ENCODE peak calls at places on chromosomes 6 and 20, in eight cellular contexts. One of them, this sample, is unnamed.

GRCh38 chr6:79710127-79710526 is 79.0 kb downstream of the SH3BGRL2 start:
- DNase-seq in nephron progenitor cell: no peak
- DNase-seq in left ventricle myocardium superior: no peak
- DNase-seq in activated naive CD4-positive, alpha-beta T cell treated with anti-CD3 and anti-CD28 coated beads for 36 hours: no peak
- DNase-seq in T-cell: no peak
- DNase-seq in CD8-positive, alpha-beta T cell: no peak
- DNase-seq in activated naive CD8-positive, alpha-beta T cell treated with anti-CD3 and anti-CD28 coated beads for 36 hours: no peak
- DNase-seq in EL: no peak
- DNase-seq in this sample: peak

GRCh38 chr20:7859371-7859802 is 80.9 kb downstream of the HAO1 start:
- DNase-seq in nephron progenitor cell: peak
- DNase-seq in left ventricle myocardium superior: no peak
- DNase-seq in activated naive CD4-positive, alpha-beta T cell treated with anti-CD3 and anti-CD28 coated beads for 36 hours: peak
- DNase-seq in T-cell: no peak
- DNase-seq in CD8-positive, alpha-beta T cell: no peak
- DNase-seq in activated naive CD8-positive, alpha-beta T cell treated with anti-CD3 and anti-CD28 coated beads for 36 hours: no peak
- DNase-seq in EL: peak
- DNase-seq in this sample: peak

GRCh38 chr20:37524859-37525708 is 2.6 kb downstream of the BLCAP start:
- DNase-seq in nephron progenitor cell: no peak
- DNase-seq in left ventricle myocardium superior: no peak
- DNase-seq in activated naive CD4-positive, alpha-beta T cell treated with anti-CD3 and anti-CD28 coated beads for 36 hours: peak
- DNase-seq in T-cell: no peak
- DNase-seq in CD8-positive, alpha-beta T cell: peak
- DNase-seq in activated naive CD8-positive, alpha-beta T cell treated with anti-CD3 and anti-CD28 coated beads for 36 hours: peak
- DNase-seq in EL: peak
- DNase-seq in this sample: no peak

GRCh38 chr6:34147906-34148701 is 2.2 kb upstream of the GRM4 start:
- DNase-seq in nephron progenitor cell: no peak
- DNase-seq in left ventricle myocardium superior: no peak
- DNase-seq in activated naive CD4-positive, alpha-beta T cell treated with anti-CD3 and anti-CD28 coated beads for 36 hours: no peak
- DNase-seq in T-cell: no peak
- DNase-seq in CD8-positive, alpha-beta T cell: no peak
- DNase-seq in activated naive CD8-positive, alpha-beta T cell treated with anti-CD3 and anti-CD28 coated beads for 36 hours: no peak
- DNase-seq in EL: no peak
- DNase-seq in this sample: no peak

GRCh38 chr6:56353860-56354259 is 106.5 kb upstream of the COL21A1 start:
- DNase-seq in nephron progenitor cell: no peak
- DNase-seq in left ventricle myocardium superior: no peak
- DNase-seq in activated naive CD4-positive, alpha-beta T cell treated with anti-CD3 and anti-CD28 coated beads for 36 hours: no peak
- DNase-seq in T-cell: no peak
- DNase-seq in CD8-positive, alpha-beta T cell: no peak
- DNase-seq in activated naive CD8-positive, alpha-beta T cell treated with anti-CD3 and anti-CD28 coated beads for 36 hours: no peak
- DNase-seq in EL: no peak
- DNase-seq in this sample: no peak

GRCh38 chr6:1701668-1702353 is 92.1 kb downstream of the FOXC1 start:
- DNase-seq in nephron progenitor cell: no peak
- DNase-seq in left ventricle myocardium superior: no peak
- DNase-seq in activated naive CD4-positive, alpha-beta T cell treated with anti-CD3 and anti-CD28 coated beads for 36 hours: no peak
- DNase-seq in T-cell: no peak
- DNase-seq in CD8-positive, alpha-beta T cell: no peak
- DNase-seq in activated naive CD8-positive, alpha-beta T cell treated with anti-CD3 and anti-CD28 coated beads for 36 hours: no peak
- DNase-seq in EL: peak
- DNase-seq in this sample: no peak

GRCh38 chr20:44208165-44208564 is 2.4 kb downstream of the OSER1 start:
- DNase-seq in nephron progenitor cell: no peak
- DNase-seq in left ventricle myocardium superior: no peak
- DNase-seq in activated naive CD4-positive, alpha-beta T cell treated with anti-CD3 and anti-CD28 coated beads for 36 hours: no peak
- DNase-seq in T-cell: no peak
- DNase-seq in CD8-positive, alpha-beta T cell: no peak
- DNase-seq in activated naive CD8-positive, alpha-beta T cell treated with anti-CD3 and anti-CD28 coated beads for 36 hours: no peak
- DNase-seq in EL: no peak
- DNase-seq in this sample: no peak

GRCh38 chr6:136594671-136595070 is 44.4 kb upstream of the MAP7 start:
- DNase-seq in nephron progenitor cell: no peak
- DNase-seq in left ventricle myocardium superior: no peak
- DNase-seq in activated naive CD4-positive, alpha-beta T cell treated with anti-CD3 and anti-CD28 coated beads for 36 hours: no peak
- DNase-seq in T-cell: no peak
- DNase-seq in CD8-positive, alpha-beta T cell: no peak
- DNase-seq in activated naive CD8-positive, alpha-beta T cell treated with anti-CD3 and anti-CD28 coated beads for 36 hours: no peak
- DNase-seq in EL: no peak
- DNase-seq in this sample: no peak

GRCh38 chr6:135334169-135334568 is 153.1 kb downstream of the MYB start:
- DNase-seq in nephron progenitor cell: no peak
- DNase-seq in left ventricle myocardium superior: no peak
- DNase-seq in activated naive CD4-positive, alpha-beta T cell treated with anti-CD3 and anti-CD28 coated beads for 36 hours: no peak
- DNase-seq in T-cell: no peak
- DNase-seq in CD8-positive, alpha-beta T cell: no peak
- DNase-seq in activated naive CD8-positive, alpha-beta T cell treated with anti-CD3 and anti-CD28 coated beads for 36 hours: no peak
- DNase-seq in EL: peak
- DNase-seq in this sample: no peak

GRCh38 chr6:2960935-2961334 is 10.4 kb downstream of the SERPINB6 start:
- DNase-seq in nephron progenitor cell: no peak
- DNase-seq in left ventricle myocardium superior: no peak
- DNase-seq in activated naive CD4-positive, alpha-beta T cell treated with anti-CD3 and anti-CD28 coated beads for 36 hours: no peak
- DNase-seq in T-cell: no peak
- DNase-seq in CD8-positive, alpha-beta T cell: no peak
- DNase-seq in activated naive CD8-positive, alpha-beta T cell treated with anti-CD3 and anti-CD28 coated beads for 36 hours: no peak
- DNase-seq in EL: no peak
- DNase-seq in this sample: no peak

GRCh38 chr20:607476-607875 is 2.6 kb downstream of the TCF15 start:
- DNase-seq in nephron progenitor cell: no peak
- DNase-seq in left ventricle myocardium superior: peak
- DNase-seq in activated naive CD4-positive, alpha-beta T cell treated with anti-CD3 and anti-CD28 coated beads for 36 hours: no peak
- DNase-seq in T-cell: no peak
- DNase-seq in CD8-positive, alpha-beta T cell: no peak
- DNase-seq in activated naive CD8-positive, alpha-beta T cell treated with anti-CD3 and anti-CD28 coated beads for 36 hours: no peak
- DNase-seq in EL: no peak
- DNase-seq in this sample: no peak

GRCh38 chr20:23362392-23363256 is 642 bp downstream of the GZF1 start:
- DNase-seq in nephron progenitor cell: no peak
- DNase-seq in left ventricle myocardium superior: peak
- DNase-seq in activated naive CD4-positive, alpha-beta T cell treated with anti-CD3 and anti-CD28 coated beads for 36 hours: peak
- DNase-seq in T-cell: no peak
- DNase-seq in CD8-positive, alpha-beta T cell: peak
- DNase-seq in activated naive CD8-positive, alpha-beta T cell treated with anti-CD3 and anti-CD28 coated beads for 36 hours: peak
- DNase-seq in EL: peak
- DNase-seq in this sample: peak

GRCh38 chr6:20559924-20560551 is 25.8 kb downstream of the CDKAL1 start:
- DNase-seq in nephron progenitor cell: no peak
- DNase-seq in left ventricle myocardium superior: no peak
- DNase-seq in activated naive CD4-positive, alpha-beta T cell treated with anti-CD3 and anti-CD28 coated beads for 36 hours: no peak
- DNase-seq in T-cell: no peak
- DNase-seq in CD8-positive, alpha-beta T cell: no peak
- DNase-seq in activated naive CD8-positive, alpha-beta T cell treated with anti-CD3 and anti-CD28 coated beads for 36 hours: no peak
- DNase-seq in EL: no peak
- DNase-seq in this sample: no peak

GRCh38 chr6:109303149-109303548 is 79.1 kb downstream of the CD164 start:
- DNase-seq in nephron progenitor cell: no peak
- DNase-seq in left ventricle myocardium superior: no peak
- DNase-seq in activated naive CD4-positive, alpha-beta T cell treated with anti-CD3 and anti-CD28 coated beads for 36 hours: no peak
- DNase-seq in T-cell: no peak
- DNase-seq in CD8-positive, alpha-beta T cell: no peak
- DNase-seq in activated naive CD8-positive, alpha-beta T cell treated with anti-CD3 and anti-CD28 coated beads for 36 hours: no peak
- DNase-seq in EL: no peak
- DNase-seq in this sample: peak

GRCh38 chr6:92826633-92827032 is 592.7 kb downstream of the EPHA7 start:
- DNase-seq in nephron progenitor cell: no peak
- DNase-seq in left ventricle myocardium superior: no peak
- DNase-seq in activated naive CD4-positive, alpha-beta T cell treated with anti-CD3 and anti-CD28 coated beads for 36 hours: no peak
- DNase-seq in T-cell: no peak
- DNase-seq in CD8-positive, alpha-beta T cell: no peak
- DNase-seq in activated naive CD8-positive, alpha-beta T cell treated with anti-CD3 and anti-CD28 coated beads for 36 hours: no peak
- DNase-seq in EL: no peak
- DNase-seq in this sample: no peak

GRCh38 chr6:36455486-36456027 is 12.8 kb downstream of the KCTD20 start:
- DNase-seq in nephron progenitor cell: no peak
- DNase-seq in left ventricle myocardium superior: no peak
- DNase-seq in activated naive CD4-positive, alpha-beta T cell treated with anti-CD3 and anti-CD28 coated beads for 36 hours: no peak
- DNase-seq in T-cell: no peak
- DNase-seq in CD8-positive, alpha-beta T cell: no peak
- DNase-seq in activated naive CD8-positive, alpha-beta T cell treated with anti-CD3 and anti-CD28 coated beads for 36 hours: no peak
- DNase-seq in EL: no peak
- DNase-seq in this sample: peak

GRCh38 chr20:57566399-57566798 is 5.5 kb downstream of the PCK1 start:
- DNase-seq in nephron progenitor cell: no peak
- DNase-seq in left ventricle myocardium superior: no peak
- DNase-seq in activated naive CD4-positive, alpha-beta T cell treated with anti-CD3 and anti-CD28 coated beads for 36 hours: no peak
- DNase-seq in T-cell: no peak
- DNase-seq in CD8-positive, alpha-beta T cell: no peak
- DNase-seq in activated naive CD8-positive, alpha-beta T cell treated with anti-CD3 and anti-CD28 coated beads for 36 hours: no peak
- DNase-seq in EL: no peak
- DNase-seq in this sample: no peak

GRCh38 chr20:1373614-1374013 is 19.2 kb downstream of the FKBP1A start:
- DNase-seq in nephron progenitor cell: no peak
- DNase-seq in left ventricle myocardium superior: no peak
- DNase-seq in activated naive CD4-positive, alpha-beta T cell treated with anti-CD3 and anti-CD28 coated beads for 36 hours: no peak
- DNase-seq in T-cell: no peak
- DNase-seq in CD8-positive, alpha-beta T cell: no peak
- DNase-seq in activated naive CD8-positive, alpha-beta T cell treated with anti-CD3 and anti-CD28 coated beads for 36 hours: no peak
- DNase-seq in EL: no peak
- DNase-seq in this sample: no peak

GRCh38 chr20:34715384-34715783 is 11.2 kb downstream of the TP53INP2 start:
- DNase-seq in nephron progenitor cell: no peak
- DNase-seq in left ventricle myocardium superior: no peak
- DNase-seq in activated naive CD4-positive, alpha-beta T cell treated with anti-CD3 and anti-CD28 coated beads for 36 hours: no peak
- DNase-seq in T-cell: no peak
- DNase-seq in CD8-positive, alpha-beta T cell: no peak
- DNase-seq in activated naive CD8-positive, alpha-beta T cell treated with anti-CD3 and anti-CD28 coated beads for 36 hours: no peak
- DNase-seq in EL: peak
- DNase-seq in this sample: no peak

GRCh38 chr20:32569380-32570305 is 15.5 kb downstream of the NOL4L start:
- DNase-seq in nephron progenitor cell: no peak
- DNase-seq in left ventricle myocardium superior: no peak
- DNase-seq in activated naive CD4-positive, alpha-beta T cell treated with anti-CD3 and anti-CD28 coated beads for 36 hours: no peak
- DNase-seq in T-cell: no peak
- DNase-seq in CD8-positive, alpha-beta T cell: no peak
- DNase-seq in activated naive CD8-positive, alpha-beta T cell treated with anti-CD3 and anti-CD28 coated beads for 36 hours: no peak
- DNase-seq in EL: no peak
- DNase-seq in this sample: no peak

GRCh38 chr20:24587384-24588046 is 118.1 kb downstream of the SYNDIG1 start:
- DNase-seq in nephron progenitor cell: no peak
- DNase-seq in left ventricle myocardium superior: no peak
- DNase-seq in activated naive CD4-positive, alpha-beta T cell treated with anti-CD3 and anti-CD28 coated beads for 36 hours: no peak
- DNase-seq in T-cell: no peak
- DNase-seq in CD8-positive, alpha-beta T cell: no peak
- DNase-seq in activated naive CD8-positive, alpha-beta T cell treated with anti-CD3 and anti-CD28 coated beads for 36 hours: no peak
- DNase-seq in EL: no peak
- DNase-seq in this sample: no peak

GRCh38 chr6:30612687-30613248 is 4.3 kb downstream of the PPP1R10 start:
- DNase-seq in nephron progenitor cell: peak
- DNase-seq in left ventricle myocardium superior: no peak
- DNase-seq in activated naive CD4-positive, alpha-beta T cell treated with anti-CD3 and anti-CD28 coated beads for 36 hours: no peak
- DNase-seq in T-cell: no peak
- DNase-seq in CD8-positive, alpha-beta T cell: no peak
- DNase-seq in activated naive CD8-positive, alpha-beta T cell treated with anti-CD3 and anti-CD28 coated beads for 36 hours: no peak
- DNase-seq in EL: peak
- DNase-seq in this sample: peak

GRCh38 chr20:23268792-23269354 is 81.7 kb upstream of the NXT1 start:
- DNase-seq in nephron progenitor cell: no peak
- DNase-seq in left ventricle myocardium superior: no peak
- DNase-seq in activated naive CD4-positive, alpha-beta T cell treated with anti-CD3 and anti-CD28 coated beads for 36 hours: no peak
- DNase-seq in T-cell: no peak
- DNase-seq in CD8-positive, alpha-beta T cell: no peak
- DNase-seq in activated naive CD8-positive, alpha-beta T cell treated with anti-CD3 and anti-CD28 coated beads for 36 hours: no peak
- DNase-seq in EL: no peak
- DNase-seq in this sample: no peak

GRCh38 chr6:134446228-134446848 is 128.4 kb upstream of the SGK1 start:
- DNase-seq in nephron progenitor cell: no peak
- DNase-seq in left ventricle myocardium superior: no peak
- DNase-seq in activated naive CD4-positive, alpha-beta T cell treated with anti-CD3 and anti-CD28 coated beads for 36 hours: no peak
- DNase-seq in T-cell: no peak
- DNase-seq in CD8-positive, alpha-beta T cell: no peak
- DNase-seq in activated naive CD8-positive, alpha-beta T cell treated with anti-CD3 and anti-CD28 coated beads for 36 hours: no peak
- DNase-seq in EL: peak
- DNase-seq in this sample: peak

GRCh38 chr20:59560588-59561227 is 43.6 kb upstream of the PHACTR3 start:
- DNase-seq in nephron progenitor cell: no peak
- DNase-seq in left ventricle myocardium superior: no peak
- DNase-seq in activated naive CD4-positive, alpha-beta T cell treated with anti-CD3 and anti-CD28 coated beads for 36 hours: no peak
- DNase-seq in T-cell: no peak
- DNase-seq in CD8-positive, alpha-beta T cell: no peak
- DNase-seq in activated naive CD8-positive, alpha-beta T cell treated with anti-CD3 and anti-CD28 coated beads for 36 hours: no peak
- DNase-seq in EL: peak
- DNase-seq in this sample: no peak

GRCh38 chr6:37678078-37678846 is 19.4 kb downstream of the MDGA1 start:
- DNase-seq in nephron progenitor cell: no peak
- DNase-seq in left ventricle myocardium superior: no peak
- DNase-seq in activated naive CD4-positive, alpha-beta T cell treated with anti-CD3 and anti-CD28 coated beads for 36 hours: no peak
- DNase-seq in T-cell: no peak
- DNase-seq in CD8-positive, alpha-beta T cell: no peak
- DNase-seq in activated naive CD8-positive, alpha-beta T cell treated with anti-CD3 and anti-CD28 coated beads for 36 hours: no peak
- DNase-seq in EL: no peak
- DNase-seq in this sample: no peak

GRCh38 chr6:109580519-109580918 is 97.5 kb upstream of the ZBTB24 start:
- DNase-seq in nephron progenitor cell: no peak
- DNase-seq in left ventricle myocardium superior: no peak
- DNase-seq in activated naive CD4-positive, alpha-beta T cell treated with anti-CD3 and anti-CD28 coated beads for 36 hours: no peak
- DNase-seq in T-cell: no peak
- DNase-seq in CD8-positive, alpha-beta T cell: no peak
- DNase-seq in activated naive CD8-positive, alpha-beta T cell treated with anti-CD3 and anti-CD28 coated beads for 36 hours: no peak
- DNase-seq in EL: peak
- DNase-seq in this sample: no peak

GRCh38 chr20:32521780-32522524 is 63.2 kb downstream of the NOL4L start:
- DNase-seq in nephron progenitor cell: peak
- DNase-seq in left ventricle myocardium superior: peak
- DNase-seq in activated naive CD4-positive, alpha-beta T cell treated with anti-CD3 and anti-CD28 coated beads for 36 hours: peak
- DNase-seq in T-cell: no peak
- DNase-seq in CD8-positive, alpha-beta T cell: peak
- DNase-seq in activated naive CD8-positive, alpha-beta T cell treated with anti-CD3 and anti-CD28 coated beads for 36 hours: peak
- DNase-seq in EL: peak
- DNase-seq in this sample: peak

GRCh38 chr20:6697228-6697972 is 70.1 kb upstream of the BMP2 start:
- DNase-seq in nephron progenitor cell: no peak
- DNase-seq in left ventricle myocardium superior: no peak
- DNase-seq in activated naive CD4-positive, alpha-beta T cell treated with anti-CD3 and anti-CD28 coated beads for 36 hours: no peak
- DNase-seq in T-cell: no peak
- DNase-seq in CD8-positive, alpha-beta T cell: no peak
- DNase-seq in activated naive CD8-positive, alpha-beta T cell treated with anti-CD3 and anti-CD28 coated beads for 36 hours: no peak
- DNase-seq in EL: no peak
- DNase-seq in this sample: no peak

GRCh38 chr6:70390067-70390466 is 23.2 kb upstream of the FAM135A start:
- DNase-seq in nephron progenitor cell: no peak
- DNase-seq in left ventricle myocardium superior: no peak
- DNase-seq in activated naive CD4-positive, alpha-beta T cell treated with anti-CD3 and anti-CD28 coated beads for 36 hours: no peak
- DNase-seq in T-cell: no peak
- DNase-seq in CD8-positive, alpha-beta T cell: no peak
- DNase-seq in activated naive CD8-positive, alpha-beta T cell treated with anti-CD3 and anti-CD28 coated beads for 36 hours: no peak
- DNase-seq in EL: no peak
- DNase-seq in this sample: no peak

GRCh38 chr20:10634190-10634589 is 39.6 kb downstream of the JAG1 start:
- DNase-seq in nephron progenitor cell: no peak
- DNase-seq in left ventricle myocardium superior: no peak
- DNase-seq in activated naive CD4-positive, alpha-beta T cell treated with anti-CD3 and anti-CD28 coated beads for 36 hours: no peak
- DNase-seq in T-cell: no peak
- DNase-seq in CD8-positive, alpha-beta T cell: no peak
- DNase-seq in activated naive CD8-positive, alpha-beta T cell treated with anti-CD3 and anti-CD28 coated beads for 36 hours: no peak
- DNase-seq in EL: no peak
- DNase-seq in this sample: no peak

This sample was measured in thyroid gland.